ENCODE peak calls at places on chromosomes 6 and 20, in four cellular contexts. V, H, B and Q are unnamed samples.

GRCh38 chr20:4844766-4845465 is 123.2 kb downstream of the PRND start:
- DNase-seq in V (no peak), H (no peak), B (peak), Q (no peak)

GRCh38 chr6:162251257-162251656 is 476.3 kb downstream of the PRKN start:
- DNase-seq in V (no peak), H (peak), B (no peak), Q (no peak)

GRCh38 chr6:127547215-127547614 is 28.1 kb upstream of the MTCL3 start:
- DNase-seq in V (no peak), H (peak), B (no peak), Q (peak)

GRCh38 chr20:37542281-37542680 is 14.6 kb upstream of the BLCAP start:
- DNase-seq in V (peak), H (no peak), B (no peak), Q (no peak)

GRCh38 chr6:1817033-1817761 is 207.5 kb downstream of the FOXC1 start:
- DNase-seq in V (peak), H (no peak), B (no peak), Q (no peak)

GRCh38 chr20:38073307-38074010 is 39.9 kb downstream of the RPRD1B start:
- DNase-seq in V (peak), H (peak), B (no peak), Q (no peak)

GRCh38 chr20:3786126-3786484 is 435 bp downstream of the CENPB start:
- DNase-seq in V (peak), H (peak), B (no peak), Q (no peak)

GRCh38 chr6:130457605-130458004 is 91.8 kb downstream of the TMEM200A start:
- DNase-seq in V (no peak), H (no peak), B (no peak), Q (peak)

GRCh38 chr20:45456632-45457031 is 12.9 kb upstream of the WFDC2 start:
- DNase-seq in V (no peak), H (peak), B (no peak), Q (no peak)

GRCh38 chr6:25280617-25280990 is 1.4 kb downstream of the CARMIL1 start:
- DNase-seq in V (no peak), H (no peak), B (no peak), Q (peak)

GRCh38 chr6:1326535-1327121 is 14.7 kb downstream of the FOXQ1 start:
- DNase-seq in V (peak), H (no peak), B (no peak), Q (no peak)

GRCh38 chr20:58433759-58434158 is 44.7 kb downstream of the VAPB start:
- DNase-seq in V (peak), H (peak), B (no peak), Q (no peak)

GRCh38 chr20:58432190-58432954 is 43.3 kb downstream of the VAPB start:
- DNase-seq in V (peak), H (no peak), B (no peak), Q (no peak)

GRCh38 chr20:58429303-58429702 is 40.3 kb downstream of the VAPB start:
- DNase-seq in V (no peak), H (no peak), B (no peak), Q (no peak)

GRCh38 chr20:58433029-58433657 is 44.1 kb downstream of the VAPB start:
- DNase-seq in V (no peak), H (no peak), B (no peak), Q (no peak)

GRCh38 chr20:58431134-58431533 is 42.1 kb downstream of the VAPB start:
- DNase-seq in V (peak), H (no peak), B (no peak), Q (no peak)
- TF ChIP-seq RCOR1 in V (no peak), H (no peak), B (no peak), Q (no peak)

GRCh38 chr6:68701159-68701558 is 66.1 kb downstream of the ADGRB3 start:
- DNase-seq in V (no peak), H (peak), B (no peak), Q (no peak)

GRCh38 chr6:68709882-68710281 is 74.8 kb downstream of the ADGRB3 start:
- DNase-seq in V (no peak), H (no peak), B (no peak), Q (no peak)

GRCh38 chr6:68709091-68709490 is 74.0 kb downstream of the ADGRB3 start:
- DNase-seq in V (no peak), H (no peak), B (no peak), Q (no peak)

GRCh38 chr6:68704485-68704884 is 69.4 kb downstream of the ADGRB3 start:
- DNase-seq in V (no peak), H (no peak), B (no peak), Q (no peak)
- TF ChIP-seq RCOR1 in V (no peak), H (no peak), B (no peak), Q (no peak)

GRCh38 chr20:23049201-23049932 is at the start of gene THBD:
- DNase-seq in V (peak), H (no peak), B (no peak), Q (peak)
- TF ChIP-seq RCOR1 in V (no peak), H (no peak), B (no peak), Q (no peak)

GRCh38 chr6:110573537-110573936 is 97.1 kb upstream of the SLC22A16 start:
- DNase-seq in V (no peak), H (no peak), B (no peak), Q (no peak)
- TF ChIP-seq RCOR1 in V (no peak), H (no peak), B (no peak), Q (no peak)

DNA sequence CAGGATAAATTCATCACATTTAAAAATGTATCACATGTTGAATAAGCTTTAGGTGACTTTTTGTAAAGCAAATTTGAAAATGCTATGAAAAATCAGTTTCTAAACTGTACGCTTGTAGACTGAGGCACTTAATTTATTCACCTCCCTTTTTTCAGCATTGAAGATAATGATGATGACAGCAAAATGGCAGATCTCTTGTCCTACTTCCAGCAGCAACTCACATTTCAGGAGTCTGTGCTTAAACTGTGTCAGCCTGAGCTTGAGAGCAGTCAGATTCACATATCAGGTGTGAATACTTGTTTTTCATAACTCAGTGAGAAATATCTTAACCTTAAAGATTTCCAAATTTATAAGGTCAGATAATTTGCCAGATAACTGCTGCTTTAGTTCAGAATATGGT is 15.6 kb downstream of the FBXO9 start:
- DNase-seq in V (no peak), H (no peak), B (no peak), Q (no peak)
- TF ChIP-seq RCOR1 in V (no peak), H (no peak), B (no peak), Q (no peak)

GRCh38 chr20:62158088-62158400 is 14.5 kb downstream of the SS18L1 start:
- DNase-seq in V (no peak), H (no peak), B (no peak), Q (no peak)

GRCh38 chr20:62156592-62157386 is 13.2 kb downstream of the SS18L1 start:
- DNase-seq in V (peak), H (peak), B (no peak), Q (peak)

GRCh38 chr20:62156254-62156556 is 12.6 kb downstream of the SS18L1 start:
- DNase-seq in V (no peak), H (no peak), B (no peak), Q (no peak)

GRCh38 chr20:62157387-62158087 is 14.0 kb downstream of the SS18L1 start:
- DNase-seq in V (no peak), H (no peak), B (no peak), Q (no peak)

GRCh38 chr20:62155428-62156253 is 12.1 kb downstream of the SS18L1 start:
- DNase-seq in V (peak), H (no peak), B (no peak), Q (no peak)
- TF ChIP-seq RCOR1 in V (no peak), H (no peak), B (no peak), Q (no peak)

GRCh38 chr20:61314326-61315010 is 62.4 kb downstream of the CDH4 start:
- DNase-seq in V (no peak), H (no peak), B (no peak), Q (no peak)
- TF ChIP-seq RCOR1 in V (no peak), H (no peak), B (no peak), Q (no peak)

GRCh38 chr6:79818471-79818870 is 128.9 kb downstream of the ELOVL4 start:
- DNase-seq in V (no peak), H (no peak), B (no peak), Q (no peak)
- TF ChIP-seq RCOR1 in V (no peak), H (no peak), B (no peak), Q (no peak)

DNA sequence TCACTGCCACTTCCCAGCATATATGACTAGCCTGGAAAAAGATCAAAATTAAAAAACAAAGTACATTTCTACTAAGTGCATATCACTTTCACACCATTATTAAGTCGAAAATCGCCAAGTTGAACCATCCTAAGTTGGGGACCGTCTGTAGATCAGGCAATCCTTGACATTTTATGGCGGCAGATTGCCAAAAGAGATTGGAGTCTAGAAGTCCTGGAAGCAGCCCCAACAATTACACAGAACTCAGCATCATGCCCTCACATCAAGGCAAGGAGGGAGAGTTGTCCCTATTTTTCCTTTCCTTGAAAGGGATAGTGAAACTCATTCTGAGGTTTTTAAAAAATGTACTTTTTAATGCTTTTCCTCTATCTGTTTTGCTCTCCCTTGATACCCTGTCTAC is 30.7 kb downstream of the SLC22A3 start:
- DNase-seq in V (no peak), H (no peak), B (no peak), Q (no peak)
- TF ChIP-seq RCOR1 in V (no peak), H (no peak), B (no peak), Q (no peak)

DNA sequence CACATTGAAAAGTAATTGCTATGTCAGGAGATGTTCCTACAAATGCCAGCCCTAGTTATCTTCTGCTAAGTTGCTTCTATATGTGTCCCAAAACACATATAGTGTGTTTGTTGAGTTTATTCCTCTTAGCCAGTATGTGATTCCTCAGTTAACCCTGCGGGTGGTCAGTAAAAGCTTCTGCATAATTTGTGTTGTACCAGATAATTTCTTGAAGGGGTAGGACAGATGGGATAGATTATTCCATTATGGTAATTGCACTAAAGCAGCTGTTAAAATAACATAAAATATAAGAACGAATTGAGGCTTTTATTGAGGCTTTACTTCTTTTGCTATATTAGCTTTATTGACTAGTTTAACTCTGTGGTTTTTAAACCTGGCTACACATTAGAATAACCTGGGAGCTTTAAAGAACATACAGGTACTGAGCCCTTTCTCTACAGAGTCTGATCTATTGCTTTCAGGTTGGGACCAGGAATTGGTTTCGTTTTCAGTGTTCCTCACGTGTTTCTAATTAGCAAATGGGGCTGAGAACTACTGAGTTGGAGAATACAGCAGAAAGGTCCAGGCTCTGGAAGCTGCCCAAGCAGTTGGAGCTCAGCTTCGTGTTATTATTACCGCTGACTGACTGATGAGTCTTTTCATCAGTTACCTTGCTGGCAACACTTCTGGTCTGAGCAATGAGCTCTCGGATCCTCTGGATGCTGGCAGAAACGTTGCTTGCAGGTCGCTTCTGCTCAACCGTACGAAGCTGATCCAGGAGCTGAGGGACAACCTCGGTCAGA is 56.9 kb downstream of the FAM229B start:
- DNase-seq in V (peak), H (peak), B (no peak), Q (no peak)
- TF ChIP-seq RCOR1 in V (no peak), H (no peak), B (no peak), Q (no peak)